ENCODE peak calls at places on chromosome 19, in nine cellular contexts. I is GM18507, Y is posterior cingulate gyrus, N is NCI-H2171 treated with DMSO at 0.1 percent for 48 hours, O is HuH-7.5, R is dorsolateral prefrontal cortex, S is AG10803, X is RWPE2, Q is mucosa of gallbladder. C is an unnamed sample.

GRCh38 chr19:41882568-41883462 is at the start of gene ARHGEF1:
- DNase-seq in S (peak), O (peak), Y (no peak), X (peak), R (no peak), N (peak), I (no peak), Q (no peak), C (no peak)

GRCh38 chr19:10544242-10544752 is 593 bp downstream of the ATG4D start:
- DNase-seq in Q (peak), Y (no peak), I (no peak), O (peak), R (no peak), N (no peak), X (no peak), S (no peak), C (no peak)

GRCh38 chr19:4575978-4576933 is 16.8 kb upstream of the SEMA6B start:
- DNase-seq in X (no peak), R (peak), N (peak), O (peak), Q (peak), I (peak), Y (peak), S (peak), C (no peak)

GRCh38 chr19:39411832-39412099 is 703 bp upstream of the PLEKHG2 start:
- DNase-seq in Y (peak), N (peak), X (no peak), Q (peak), O (peak), R (peak), S (peak), I (no peak), C (peak)

GRCh38 chr19:4108767-4109625 is 14.9 kb downstream of the MAP2K2 start:
- DNase-seq in R (no peak), Q (no peak), I (peak), Y (no peak), N (no peak), O (no peak), X (no peak), S (no peak), C (no peak)

GRCh38 chr19:35977446-35978222 is 17.4 kb upstream of the SDHAF1 start:
- DNase-seq in X (no peak), R (no peak), Q (no peak), Y (no peak), S (no peak), N (peak), I (no peak), O (no peak), C (no peak)

GRCh38 chr19:19105365-19106060 is 32.8 kb downstream of the TMEM161A start:
- DNase-seq in N (peak), R (no peak), S (peak), Q (peak), O (peak), Y (no peak), X (no peak), I (no peak), C (no peak)

GRCh38 chr19:48719263-48720171 is at the start of gene MAMSTR:
- DNase-seq in O (no peak), I (no peak), Q (no peak), Y (no peak), R (no peak), X (no peak), S (no peak), N (peak), C (no peak)

GRCh38 chr19:6057651-6058365 is 52.5 kb downstream of the RFX2 start:
- DNase-seq in I (no peak), Q (no peak), Y (no peak), N (no peak), X (no peak), O (no peak), S (no peak), R (peak), C (no peak)

GRCh38 chr19:29293736-29294342 is 80.9 kb upstream of the UQCRFS1 start:
- DNase-seq in Y (no peak), X (peak), N (no peak), O (no peak), S (peak), I (no peak), R (no peak), Q (no peak), C (no peak)

GRCh38 chr19:47381653-47382279 is 32.7 kb downstream of the DHX34 start:
- DNase-seq in R (no peak), X (no peak), S (no peak), N (no peak), O (no peak), Y (no peak), I (no peak), Q (no peak), C (no peak)

GRCh38 chr19:46601318-46602224 is at the start of gene CALM3:
- DNase-seq in N (no peak), Q (no peak), O (no peak), R (no peak), Y (no peak), S (no peak), X (no peak), I (no peak), C (no peak)

GRCh38 chr19:46069841-46070341 is 29.1 kb upstream of the IGFL4 start:
- DNase-seq in S (peak), O (no peak), Y (no peak), I (no peak), Q (no peak), R (peak), X (no peak), N (no peak), C (no peak)